ENCODE peak calls at places on chromosomes 4 and X, in eight cellular contexts. O, H, B, R, A, E, Y and J are unnamed samples.

GRCh38 chr4:53306729-53307128 is 59.1 kb downstream of the SCFD2 start:
- DNase-seq in O (no peak), H (no peak), B (no peak), R (no peak), A (peak; percentile 13), E (no peak), Y (peak; percentile 4), J (no peak)

GRCh38 chr4:26252349-26252748 is 68.5 kb upstream of the RBPJ start:
- DNase-seq in O (peak; percentile 78), H (no peak), B (no peak), R (no peak), A (no peak), E (no peak), Y (no peak), J (no peak)

GRCh38 chr4:75547647-75548387 is 8.0 kb upstream of the ODAPH start:
- DNase-seq in O (no peak), H (no peak), B (peak; percentile 12), R (peak; percentile 30), A (no peak), E (no peak), Y (peak; percentile 29), J (no peak)

GRCh38 chr4:3481783-3482397 is 18.8 kb downstream of the DOK7 start:
- DNase-seq in O (no peak), H (no peak), B (no peak), R (no peak), A (no peak), E (no peak), Y (no peak), J (no peak)

GRCh38 chr4:119244832-119245231 is 32.3 kb downstream of the USP53 start:
- DNase-seq in O (no peak), H (no peak), B (no peak), R (no peak), A (peak; percentile 27), E (no peak), Y (no peak), J (no peak)

GRCh38 chr4:173371292-173372192 is 788 bp downstream of the SAP30 start:
- DNase-seq in O (peak; percentile 51), H (peak; percentile 43), B (peak; percentile 69), R (peak; percentile 68), A (peak; percentile 82), E (peak; percentile 83), Y (peak; percentile 74), J (peak; percentile 22)

GRCh38 chrX:70183091-70183490 is 5.8 kb downstream of the DGAT2L6 start:
- DNase-seq in O (no peak), H (no peak), B (no peak), R (no peak), A (no peak), E (no peak), Y (no peak), J (no peak)

GRCh38 chr4:151569650-151570049 is 160.7 kb downstream of the FHIP1A start:
- DNase-seq in O (no peak), H (no peak), B (peak; percentile 31), R (no peak), A (no peak), E (no peak), Y (no peak), J (no peak)

GRCh38 chr4:119939066-119939995 is 127.3 kb downstream of the MAD2L1 start:
- DNase-seq in O (no peak), H (no peak), B (peak; percentile 45), R (no peak), A (no peak), E (no peak), Y (peak; percentile 18), J (no peak)

GRCh38 chr4:41865306-41865980 is 69.8 kb upstream of the TMEM33 start:
- DNase-seq in O (no peak), H (no peak), B (no peak), R (no peak), A (peak; percentile 37), E (peak; percentile 67), Y (no peak), J (no peak)

GRCh38 chr4:108881190-108881589 is 118.3 kb upstream of the ETNPPL start:
- DNase-seq in O (no peak), H (no peak), B (no peak), R (no peak), A (peak; percentile 93), E (peak; percentile 28), Y (peak; percentile 44), J (no peak)

GRCh38 chr4:9800878-9801277 is 19.4 kb downstream of the DRD5 start:
- DNase-seq in O (no peak), H (no peak), B (no peak), R (no peak), A (no peak), E (no peak), Y (no peak), J (no peak)

GRCh38 chr4:184792950-184793555 is 32.7 kb downstream of the ACSL1 start:
- DNase-seq in O (no peak), H (peak; percentile 10), B (no peak), R (peak; percentile 60), A (peak; percentile 24), E (no peak), Y (peak; percentile 97), J (no peak)

GRCh38 chr4:186881521-186882220 is 158.0 kb upstream of the FAT1 start:
- DNase-seq in O (no peak), H (no peak), B (no peak), R (no peak), A (no peak), E (no peak), Y (peak; percentile 40), J (no peak)

GRCh38 chrX:103361798-103362197 is 5.5 kb downstream of the TCEAL9 start:
- DNase-seq in O (no peak), H (no peak), B (no peak), R (no peak), A (no peak), E (no peak), Y (peak; percentile 31), J (no peak)

GRCh38 chr4:154478547-154478946 is 13.1 kb downstream of the DCHS2 start:
- DNase-seq in O (no peak), H (no peak), B (no peak), R (no peak), A (no peak), E (no peak), Y (no peak), J (no peak)

GRCh38 chr4:174005422-174005821 is 278.0 kb downstream of the FBXO8 start:
- DNase-seq in O (peak; percentile 56), H (no peak), B (no peak), R (no peak), A (no peak), E (no peak), Y (no peak), J (no peak)

GRCh38 chrX:96407501-96407900 is 277.1 kb upstream of the DIAPH2 start:
- DNase-seq in O (no peak), H (no peak), B (no peak), R (peak; percentile 19), A (no peak), E (no peak), Y (peak; percentile 85), J (no peak)

GRCh38 chrX:69029696-69030245 is 135.5 kb downstream of the PJA1 start:
- DNase-seq in O (no peak), H (no peak), B (no peak), R (no peak), A (no peak), E (no peak), Y (no peak), J (no peak)

GRCh38 chr4:128379860-128380259 is 92.2 kb upstream of the PGRMC2 start:
- DNase-seq in O (no peak), H (no peak), B (no peak), R (peak; percentile 38), A (peak; percentile 15), E (peak; percentile 19), Y (peak; percentile 51), J (no peak)

GRCh38 chr4:177455591-177455990 is 13.4 kb upstream of the AGA start:
- DNase-seq in O (peak; percentile 47), H (no peak), B (no peak), R (no peak), A (peak; percentile 85), E (no peak), Y (peak; percentile 47), J (no peak)

DNA sequence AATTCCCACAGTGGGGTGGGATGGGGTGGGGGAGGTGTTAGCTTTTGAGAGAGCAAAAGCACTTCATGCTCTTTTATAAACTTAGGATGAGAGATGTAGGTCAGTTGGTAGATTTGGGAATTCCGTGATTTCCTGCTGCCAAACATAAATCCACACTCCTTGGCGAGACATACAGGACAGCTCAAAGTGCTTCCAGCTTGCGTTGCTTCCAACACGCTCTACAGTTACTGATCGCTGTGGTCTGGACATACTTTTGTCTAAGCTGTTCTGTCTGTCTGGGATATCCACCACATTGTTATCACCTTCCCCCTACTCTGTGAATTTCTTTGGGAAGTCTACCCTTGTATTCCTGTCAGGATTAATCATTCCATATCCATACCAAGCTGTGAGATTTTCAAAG is 117.5 kb downstream of the RAPGEF2 start:
- DNase-seq in O (no peak), H (no peak), B (no peak), R (no peak), A (no peak), E (no peak), Y (no peak), J (no peak)
- H3K4me1 ChIP-seq in O (peaks cover 17% of the 10 kb centered on the region), H (no peaks in the 10 kb centered on the region), B (peaks cover 63% of the 10 kb centered on the region), R (no peaks in the 10 kb centered on the region), A (peaks cover 4% of the 10 kb centered on the region), E (no peaks in the 10 kb centered on the region), Y (no peaks in the 10 kb centered on the region), J (no peaks in the 10 kb centered on the region)

GRCh38 chrX:18619288-18619687 is 52.6 kb downstream of the RS1 start:
- DNase-seq in O (no peak), H (no peak), B (no peak), R (no peak), A (no peak), E (no peak), Y (no peak), J (no peak)
- H3K4me1 ChIP-seq in O (peaks cover 65% of the 10 kb centered on the region), H (no peaks in the 10 kb centered on the region), B (no peaks in the 10 kb centered on the region), R (no peaks in the 10 kb centered on the region), A (no peaks in the 10 kb centered on the region), E (no peaks in the 10 kb centered on the region), Y (no peaks in the 10 kb centered on the region), J (no peaks in the 10 kb centered on the region)

GRCh38 chr4:58561170-58561569 is 1451.0 kb upstream of the IGFBP7 start:
- DNase-seq in O (no peak), H (no peak), B (no peak), R (no peak), A (no peak), E (no peak), Y (no peak), J (no peak)

GRCh38 chr4:58566260-58566659 is 1456.1 kb upstream of the IGFBP7 start:
- DNase-seq in O (no peak), H (no peak), B (no peak), R (no peak), A (no peak), E (no peak), Y (no peak), J (no peak)

GRCh38 chr4:58560736-58561135 is 1450.6 kb upstream of the IGFBP7 start:
- DNase-seq in O (no peak), H (no peak), B (no peak), R (no peak), A (no peak), E (no peak), Y (no peak), J (no peak)

GRCh38 chr4:58564695-58565094 is 1454.5 kb upstream of the IGFBP7 start:
- DNase-seq in O (no peak), H (no peak), B (no peak), R (no peak), A (no peak), E (no peak), Y (no peak), J (no peak)
- H3K4me1 ChIP-seq in O (no peaks in the 10 kb centered on the region), H (no peaks in the 10 kb centered on the region), B (no peaks in the 10 kb centered on the region), R (no peaks in the 10 kb centered on the region), A (no peaks in the 10 kb centered on the region), E (no peaks in the 10 kb centered on the region), Y (no peaks in the 10 kb centered on the region), J (no peaks in the 10 kb centered on the region)

GRCh38 chrX:153767674-153768055 is 3.6 kb downstream of the PLXNB3 start:
- DNase-seq in O (no peak), H (no peak), B (no peak), R (no peak), A (no peak), E (no peak), Y (no peak), J (no peak)
- H3K4me1 ChIP-seq in O (no peaks in the 10 kb centered on the region), H (no peaks in the 10 kb centered on the region), B (peaks cover 22% of the 10 kb centered on the region), R (no peaks in the 10 kb centered on the region), A (no peaks in the 10 kb centered on the region), E (no peaks in the 10 kb centered on the region), Y (peaks cover 3% of the 10 kb centered on the region), J (no peaks in the 10 kb centered on the region)